ENCODE peak calls at places on chromosome 18, in four cellular contexts. L is endothelial cell of umbilical vein, W is keratinocyte, O is K562. M is an unnamed sample. For H3K9me1, the result is how much of the 10 kb centered on the place peaks cover.

GRCh38 chr18:21489119-21489750 is 111.3 kb downstream of the ESCO1 start:
- DNase-seq in L (peak), O (peak), W (peak), M (peak)

GRCh38 chr18:48405108-48405507 is 4.1 kb downstream of the ZBTB7C start:
- DNase-seq in W (no peak), L (no peak), O (no peak), M (peak)

GRCh38 chr18:40012931-40013609 is 1942.0 kb upstream of the PIK3C3 start:
- DNase-seq in L (no peak), O (no peak), W (no peak), M (no peak)

GRCh38 chr18:24810561-24810960 is 350.1 kb downstream of the HRH4 start:
- DNase-seq in O (no peak), W (no peak), L (no peak), M (no peak)

GRCh38 chr18:37537868-37538525 is 27.6 kb downstream of the CELF4 start:
- DNase-seq in L (peak), W (no peak), O (peak), M (peak)

GRCh38 chr18:43393174-43393573 is 115.9 kb upstream of the SYT4 start:
- DNase-seq in W (no peak), L (no peak), O (no peak), M (no peak)

GRCh38 chr18:26656401-26656943 is 108.1 kb upstream of the KCTD1 start:
- DNase-seq in W (no peak), O (no peak), L (peak), M (no peak)

GRCh38 chr18:11323359-11323819 is 174.0 kb upstream of the PIEZO2 start:
- DNase-seq in W (no peak), O (no peak), L (no peak), M (peak)

GRCh38 chr18:36398419-36398818 is 100.9 kb downstream of the FHOD3 start:
- DNase-seq in W (peak), O (no peak), L (no peak), M (no peak)

GRCh38 chr18:47736376-47737140 is 193.9 kb downstream of the SMAD2 start:
- DNase-seq in L (no peak), W (no peak), O (no peak), M (no peak)

GRCh38 chr18:36769172-36769571 is 59.6 kb downstream of the TPGS2 start:
- DNase-seq in L (no peak), O (no peak), W (no peak), M (peak)

GRCh38 chr18:44067201-44067600 is 613.5 kb upstream of the SETBP1 start:
- DNase-seq in W (no peak), L (no peak), O (no peak), M (no peak)

GRCh38 chr18:66916834-66917233 is 312.9 kb upstream of the CDH19 start:
- DNase-seq in L (no peak), O (no peak), W (no peak), M (no peak)

GRCh38 chr18:67924656-67925055 is 408.1 kb upstream of the DSEL start:
- DNase-seq in O (no peak), L (no peak), W (no peak), M (no peak)

GRCh38 chr18:45792551-45793294 is 32.8 kb upstream of the SIGLEC15 start:
- DNase-seq in L (no peak), O (no peak), W (no peak), M (peak)

GRCh38 chr18:68638613-68639012 is 76.3 kb downstream of the TMX3 start:
- DNase-seq in L (no peak), W (no peak), O (no peak), M (no peak)

DNA sequence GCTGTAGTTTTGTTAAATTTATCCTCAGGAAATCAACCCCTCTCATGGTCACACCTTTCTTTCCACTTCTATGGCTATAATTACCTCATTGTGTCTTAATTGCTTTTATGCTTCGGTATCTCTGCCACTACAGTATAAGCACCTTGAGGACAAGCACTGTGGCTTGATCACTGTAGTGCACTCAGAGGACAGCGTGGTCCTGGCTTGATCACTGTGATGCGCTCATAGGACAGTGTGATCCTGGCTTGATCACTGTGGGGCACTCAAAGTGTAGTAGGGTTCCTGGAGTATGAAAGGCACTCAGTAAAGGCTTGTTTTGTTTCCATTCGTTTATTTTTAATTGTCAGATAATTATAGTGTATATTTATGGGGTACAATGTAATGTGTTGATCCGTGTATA is 44.2 kb downstream of the DTNA start:
- DNase-seq in O (no peak), W (no peak), L (no peak), M (no peak)
- H3K9me1 ChIP-seq in O (under half), W (under half), L (under half), M (under half)

DNA sequence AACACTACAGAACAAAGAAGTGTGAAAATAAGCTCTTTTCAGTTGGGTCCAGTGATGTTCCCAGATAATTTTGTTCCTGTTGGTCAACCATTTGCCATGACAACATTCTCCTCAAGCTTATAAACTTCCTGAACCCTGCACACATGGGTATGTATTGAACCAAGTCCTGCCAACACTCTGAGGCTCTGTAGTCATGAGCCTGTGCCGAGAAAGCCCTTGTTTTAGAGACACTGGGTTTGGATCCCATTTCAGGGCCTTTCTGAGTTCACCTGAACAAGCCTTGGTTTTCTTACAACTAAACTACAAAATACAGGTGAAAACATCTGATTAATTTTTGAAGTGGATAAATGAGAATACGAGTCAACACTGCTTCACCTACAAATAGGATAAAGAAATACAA is 38.5 kb downstream of the AKAIN1 start:
- DNase-seq in W (no peak), L (no peak), O (no peak), M (no peak)
- H3K4me2 ChIP-seq in W (no peak), L (no peak), O (no peak), M (no peak)

GRCh38 chr18:9184998-9185613 is 48.5 kb downstream of the ANKRD12 start:
- DNase-seq in L (peak), W (no peak), O (no peak), M (no peak)

GRCh38 chr18:9182852-9183399 is 46.3 kb downstream of the ANKRD12 start:
- DNase-seq in L (no peak), W (no peak), O (no peak), M (no peak)

GRCh38 chr18:9178557-9178956 is 42.0 kb downstream of the ANKRD12 start:
- DNase-seq in W (no peak), O (no peak), L (no peak), M (no peak)

GRCh38 chr18:9177466-9177865 is 40.9 kb downstream of the ANKRD12 start:
- DNase-seq in W (no peak), L (no peak), O (no peak), M (no peak)

GRCh38 chr18:9181275-9181674 is 44.7 kb downstream of the ANKRD12 start:
- DNase-seq in O (no peak), W (no peak), L (no peak), M (no peak)
- H3K9me1 ChIP-seq in O (under half), W (under half), L (under half), M (under half)

DNA sequence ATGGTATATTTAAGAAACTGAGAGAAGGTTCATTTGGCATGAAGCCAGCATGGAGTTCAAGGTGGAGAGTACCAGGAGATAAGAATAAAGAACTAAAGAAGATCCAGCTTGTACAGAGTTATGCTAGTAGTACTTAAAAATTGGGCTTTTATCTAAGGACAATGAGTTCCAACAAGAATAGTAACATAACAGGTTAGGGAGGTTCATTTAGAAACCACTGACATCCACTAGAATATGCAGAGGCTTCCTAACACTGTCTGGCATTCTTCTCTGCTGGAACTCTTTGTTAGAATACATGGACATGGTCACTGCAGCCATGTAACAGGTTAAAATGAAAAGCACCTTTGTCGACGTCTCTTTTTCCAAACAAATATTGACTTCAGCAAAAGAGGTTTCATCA is 42.6 kb upstream of the DSC1 start:
- DNase-seq in W (no peak), L (no peak), O (no peak), M (no peak)
- H3K4me2 ChIP-seq in W (peak), L (no peak), O (no peak), M (no peak)

DNA sequence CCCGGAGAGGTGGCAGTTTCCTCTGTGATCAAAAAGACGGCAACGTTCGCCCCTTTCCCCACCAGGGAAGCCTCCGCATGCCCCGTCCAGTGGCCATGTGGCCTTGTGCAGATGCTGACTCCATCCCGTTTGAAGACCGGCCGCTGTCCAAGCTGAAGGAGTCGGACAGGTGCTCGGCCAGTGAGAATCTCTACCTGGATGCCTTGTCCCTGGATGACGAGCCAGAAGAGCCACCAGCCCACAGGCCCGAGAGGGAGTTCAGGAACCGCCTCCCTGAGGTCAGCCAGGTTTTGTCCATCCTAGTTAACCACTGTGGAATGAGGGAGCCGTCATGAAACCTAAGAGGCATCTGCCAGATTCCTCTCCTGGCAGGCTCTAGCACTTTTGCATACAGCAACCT is 113.6 kb downstream of the MTCL1 start:
- DNase-seq in O (no peak), L (no peak), W (no peak), M (no peak)
- H3K9me1 ChIP-seq in O (under half), L (under half), W (under half), M (under half)

GRCh38 chr18:51563401-51563800 is 365.9 kb upstream of the MEX3C start:
- DNase-seq in O (no peak), L (no peak), W (no peak), M (no peak)

GRCh38 chr18:51559902-51560287 is 362.4 kb upstream of the MEX3C start:
- DNase-seq in W (no peak), O (no peak), L (no peak), M (no peak)

GRCh38 chr18:51561821-51562220 is 364.3 kb upstream of the MEX3C start:
- DNase-seq in O (no peak), L (no peak), W (no peak), M (no peak)

DNA sequence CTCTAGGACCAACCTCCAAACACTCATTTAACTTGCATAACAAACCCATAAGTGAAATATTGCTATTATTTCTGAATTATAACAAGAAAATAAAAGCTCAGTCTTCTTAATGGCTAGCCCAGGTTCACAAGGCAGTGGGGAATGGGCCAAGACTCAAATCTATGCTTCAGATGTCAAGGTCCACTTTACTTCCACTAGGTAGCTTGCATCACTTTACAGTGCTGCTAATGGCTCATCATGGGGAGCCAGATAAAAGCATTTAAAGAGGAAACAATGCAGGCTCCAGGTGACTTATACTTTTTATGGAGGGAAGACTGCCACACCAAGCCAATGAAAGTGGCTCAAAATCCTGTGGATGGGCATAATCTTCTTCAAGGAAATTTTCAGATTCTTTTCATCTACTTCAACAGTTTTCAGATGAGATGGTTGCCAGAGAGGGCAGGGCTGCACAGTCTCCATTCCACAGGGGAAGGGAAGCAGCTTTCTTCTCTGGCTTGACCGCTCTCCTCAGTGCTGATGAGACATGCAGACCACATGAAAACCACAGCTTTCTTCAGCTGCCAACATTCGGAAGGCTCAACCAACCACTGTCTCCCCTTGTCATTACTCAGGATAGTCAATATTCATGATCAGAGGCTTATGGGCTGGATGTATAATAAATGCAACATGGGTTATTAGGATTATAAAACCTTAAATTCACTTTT is 361.9 kb upstream of the MEX3C start:
- DNase-seq in W (no peak), O (no peak), L (no peak), M (no peak)
- H3K4me2 ChIP-seq in W (no peak), O (no peak), L (no peak), M (no peak)